ENCODE peak calls at places on chromosome 12, in four cellular contexts. One of them, this sample, is unnamed. For H3K4me1, the result is how much of the 10 kb centered on the place peaks cover.

GRCh38 chr12:47965581-47965980 is 2.2 kb downstream of the TMEM106C start:
- DNase-seq in breast epithelium: no peak
- DNase-seq in body of pancreas: no peak
- DNase-seq in uterus: no peak
- DNase-seq in this sample: no peak

GRCh38 chr12:229441-230191 is 15.7 kb upstream of the SLC6A12 start:
- DNase-seq in uterus: no peak
- DNase-seq in body of pancreas: no peak
- DNase-seq in breast epithelium: no peak
- DNase-seq in this sample: no peak

GRCh38 chr12:51482808-51483532 is 58.3 kb downstream of the SLC4A8 start:
- DNase-seq in body of pancreas: no peak
- DNase-seq in uterus: no peak
- DNase-seq in breast epithelium: no peak
- DNase-seq in this sample: no peak

GRCh38 chr12:67519824-67520433 is 128.6 kb upstream of the DYRK2 start:
- DNase-seq in uterus: no peak
- DNase-seq in breast epithelium: peak
- DNase-seq in body of pancreas: no peak
- DNase-seq in this sample: no peak

GRCh38 chr12:98532687-98533304 is 17.4 kb downstream of the TMPO start:
- DNase-seq in uterus: no peak
- DNase-seq in breast epithelium: no peak
- DNase-seq in body of pancreas: no peak
- DNase-seq in this sample: no peak

GRCh38 chr12:115956674-115957073 is 320.8 kb downstream of the MED13L start:
- DNase-seq in uterus: no peak
- DNase-seq in body of pancreas: no peak
- DNase-seq in breast epithelium: no peak
- DNase-seq in this sample: no peak

GRCh38 chr12:69334138-69334537 is 14.0 kb upstream of the LYZ start:
- DNase-seq in body of pancreas: no peak
- DNase-seq in breast epithelium: no peak
- DNase-seq in uterus: no peak
- DNase-seq in this sample: no peak

GRCh38 chr12:6465467-6466183 is 4.9 kb downstream of the VAMP1 start:
- DNase-seq in body of pancreas: peak
- DNase-seq in breast epithelium: no peak
- DNase-seq in uterus: peak
- DNase-seq in this sample: no peak

GRCh38 chr12:132257955-132258490 is 71.4 kb downstream of the GALNT9 start:
- DNase-seq in uterus: no peak
- DNase-seq in breast epithelium: no peak
- DNase-seq in body of pancreas: no peak
- DNase-seq in this sample: peak

DNA sequence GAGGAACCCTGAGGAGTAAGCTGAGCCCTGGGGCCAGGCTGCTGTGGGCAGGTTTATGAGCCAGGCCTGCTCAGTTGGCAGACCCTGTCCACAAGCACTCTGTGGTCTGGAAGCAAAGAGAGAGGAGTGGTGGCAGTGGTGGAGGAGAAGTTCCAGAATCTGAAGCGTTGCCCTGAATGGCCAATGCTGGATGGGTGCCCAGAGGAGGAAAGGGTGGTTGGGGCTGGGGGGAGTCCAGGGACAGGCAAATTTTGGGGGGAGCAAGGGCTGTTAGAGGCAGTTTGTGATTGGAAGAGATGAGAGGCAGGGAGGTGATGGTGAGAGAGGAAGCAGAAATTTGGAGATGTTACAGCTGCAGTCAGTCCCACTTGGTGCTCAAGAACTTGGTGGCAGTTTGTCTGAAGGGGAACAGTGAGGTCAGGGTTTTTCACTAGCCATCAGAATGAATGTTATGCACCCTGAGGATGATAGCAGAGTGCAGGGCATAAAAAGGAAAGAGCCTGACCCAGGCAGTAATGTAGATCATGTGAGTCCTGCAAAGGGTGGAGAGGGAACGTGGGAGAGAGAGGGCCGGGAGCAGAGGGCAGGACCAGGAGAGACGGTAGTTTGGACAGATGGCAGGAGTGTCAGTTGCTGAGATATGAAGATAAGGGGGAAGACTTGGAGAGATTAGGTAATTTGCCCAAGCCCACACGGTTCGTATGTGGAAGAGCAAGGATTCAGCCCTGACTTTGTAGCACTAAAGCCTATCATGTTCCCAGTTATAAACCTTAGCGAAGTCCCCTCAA is 51.2 kb downstream of the GALNT8 start:
- DNase-seq in uterus: no peak
- DNase-seq in breast epithelium: no peak
- DNase-seq in body of pancreas: no peak
- DNase-seq in this sample: no peak
- H3K4me3 ChIP-seq in uterus: no peak
- H3K4me3 ChIP-seq in breast epithelium: no peak
- H3K4me3 ChIP-seq in body of pancreas: no peak
- H3K4me3 ChIP-seq in this sample: no peak

GRCh38 chr12:2265461-2266167 is 212.8 kb downstream of the CACNA1C start:
- DNase-seq in uterus: no peak
- DNase-seq in body of pancreas: no peak
- DNase-seq in breast epithelium: no peak
- DNase-seq in this sample: no peak
- H3K4me1 ChIP-seq in uterus: under half
- H3K4me1 ChIP-seq in body of pancreas: under half
- H3K4me1 ChIP-seq in breast epithelium: under half
- H3K4me1 ChIP-seq in this sample: under half

DNA sequence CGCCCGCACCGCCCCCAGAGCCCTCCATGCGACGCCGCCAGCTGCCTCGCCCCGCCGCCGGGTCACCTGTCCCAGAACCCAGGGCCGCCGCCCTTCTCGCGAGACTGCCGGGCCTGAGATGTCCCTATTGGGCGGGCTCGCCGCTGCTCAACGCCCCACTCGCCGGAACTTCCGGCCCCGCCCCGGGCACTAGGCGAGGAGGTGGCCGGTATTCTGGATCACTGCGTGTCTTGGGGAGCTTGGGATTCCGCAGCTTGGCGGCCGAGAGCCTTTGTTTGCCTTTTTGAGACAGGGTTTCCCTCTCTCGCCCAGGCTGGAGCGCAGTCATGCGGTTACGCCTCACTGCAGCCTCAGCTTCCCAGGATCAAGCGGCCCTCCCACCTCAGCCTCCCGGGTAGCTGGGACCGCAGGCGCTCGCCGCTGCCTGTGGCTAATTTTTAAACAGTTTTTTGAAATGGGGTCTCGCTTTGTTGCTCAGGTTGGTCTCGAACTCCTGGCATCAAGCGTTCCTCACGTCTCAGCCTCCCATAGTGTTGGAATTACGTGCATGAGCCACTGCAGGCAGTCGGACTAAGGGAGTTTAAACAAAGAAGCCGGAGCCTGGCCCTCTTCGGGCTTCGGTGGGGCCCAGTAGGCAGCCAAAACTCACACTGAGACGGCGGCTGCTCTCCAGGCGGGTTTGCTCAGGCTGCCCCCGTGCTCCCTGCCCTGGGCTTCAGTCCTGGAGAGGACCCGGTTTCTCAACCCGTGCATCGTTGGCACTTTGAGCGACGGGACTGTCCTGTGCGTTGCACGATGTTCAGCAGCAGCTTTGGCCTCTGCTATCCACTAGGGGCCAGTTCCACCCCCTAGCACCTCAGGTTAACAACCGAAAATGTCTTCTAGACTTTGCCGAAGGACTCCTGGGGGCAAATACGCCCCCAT is at the start of gene SLC15A4:
- DNase-seq in body of pancreas: peak
- DNase-seq in breast epithelium: peak
- DNase-seq in uterus: peak
- DNase-seq in this sample: peak
- TF ChIP-seq POLR2A in body of pancreas: peak
- TF ChIP-seq POLR2A in breast epithelium: peak
- TF ChIP-seq POLR2A in uterus: peak
- TF ChIP-seq POLR2A in this sample: peak

GRCh38 chr12:54056110-54056509 is 2.5 kb downstream of the HOXC4 start:
- DNase-seq in body of pancreas: no peak
- DNase-seq in uterus: no peak
- DNase-seq in breast epithelium: no peak
- DNase-seq in this sample: no peak

GRCh38 chr12:54053625-54054441 is at the start of gene HOXC4:
- DNase-seq in body of pancreas: no peak
- DNase-seq in breast epithelium: no peak
- DNase-seq in uterus: no peak
- DNase-seq in this sample: no peak

GRCh38 chr12:54052745-54053624 is 650 bp upstream of the HOXC4 start:
- DNase-seq in uterus: no peak
- DNase-seq in breast epithelium: no peak
- DNase-seq in body of pancreas: no peak
- DNase-seq in this sample: no peak

GRCh38 chr12:54055522-54055921 is 1.9 kb downstream of the HOXC4 start:
- DNase-seq in body of pancreas: no peak
- DNase-seq in uterus: no peak
- DNase-seq in breast epithelium: no peak
- DNase-seq in this sample: no peak

GRCh38 chr12:54054442-54055332 is 1.1 kb downstream of the HOXC4 start:
- DNase-seq in body of pancreas: no peak
- DNase-seq in breast epithelium: no peak
- DNase-seq in uterus: no peak
- DNase-seq in this sample: no peak
- H3K4me3 ChIP-seq in body of pancreas: no peak
- H3K4me3 ChIP-seq in breast epithelium: peak
- H3K4me3 ChIP-seq in uterus: peak
- H3K4me3 ChIP-seq in this sample: peak

GRCh38 chr12:53479314-53479713 is 19.9 kb downstream of the MAP3K12 start:
- DNase-seq in breast epithelium: no peak
- DNase-seq in body of pancreas: no peak
- DNase-seq in uterus: no peak
- DNase-seq in this sample: no peak
- H3K4me1 ChIP-seq in breast epithelium: under half
- H3K4me1 ChIP-seq in body of pancreas: under half
- H3K4me1 ChIP-seq in uterus: under half
- H3K4me1 ChIP-seq in this sample: half or more

GRCh38 chr12:56081393-56082347 is 1.7 kb downstream of the ERBB3 start:
- DNase-seq in uterus: no peak
- DNase-seq in breast epithelium: no peak
- DNase-seq in body of pancreas: peak
- DNase-seq in this sample: no peak
- TF ChIP-seq POLR2A in uterus: no peak
- TF ChIP-seq POLR2A in breast epithelium: no peak
- TF ChIP-seq POLR2A in body of pancreas: peak
- TF ChIP-seq POLR2A in this sample: no peak

This sample was measured in heart left ventricle.